ENCODE peak calls at places on chromosomes 4 and X, in four cellular contexts. One of them, this sample, is unnamed.

GRCh38 chr4:88341227-88342192 is 37.1 kb upstream of the HERC6 start:
- DNase-seq in breast epithelium: no peak
- DNase-seq in Karpas-422: no peak
- DNase-seq in pancreas: no peak
- DNase-seq in this sample: no peak

GRCh38 chrX:155441097-155441496 is 17.3 kb downstream of the F8A3 start:
- DNase-seq in breast epithelium: no peak
- DNase-seq in Karpas-422: no peak
- DNase-seq in pancreas: no peak
- DNase-seq in this sample: no peak

GRCh38 chrX:108590496-108590895 is 145.9 kb downstream of the IRS4 start:
- DNase-seq in breast epithelium: no peak
- DNase-seq in Karpas-422: no peak
- DNase-seq in pancreas: no peak
- DNase-seq in this sample: no peak

GRCh38 chr4:125849869-125850268 is 535.1 kb downstream of the FAT4 start:
- DNase-seq in breast epithelium: no peak
- DNase-seq in Karpas-422: no peak
- DNase-seq in pancreas: no peak
- DNase-seq in this sample: no peak

GRCh38 chr4:113368056-113368455 is 318.6 kb downstream of the ANK2 start:
- DNase-seq in breast epithelium: no peak
- DNase-seq in Karpas-422: no peak
- DNase-seq in pancreas: no peak
- DNase-seq in this sample: no peak

GRCh38 chr4:8344387-8344786 is 74.8 kb downstream of the HTRA3 start:
- DNase-seq in breast epithelium: no peak
- DNase-seq in Karpas-422: no peak
- DNase-seq in pancreas: no peak
- DNase-seq in this sample: no peak

GRCh38 chr4:163137581-163137980 is 29.1 kb downstream of the NAF1 start:
- DNase-seq in breast epithelium: no peak
- DNase-seq in Karpas-422: no peak
- DNase-seq in pancreas: no peak
- DNase-seq in this sample: no peak

GRCh38 chr4:13933163-13933562 is 305.6 kb upstream of the BOD1L1 start:
- DNase-seq in breast epithelium: no peak
- DNase-seq in Karpas-422: no peak
- DNase-seq in pancreas: no peak
- DNase-seq in this sample: no peak

GRCh38 chr4:81648576-81649272 is 177.0 kb upstream of the RASGEF1B start:
- DNase-seq in breast epithelium: no peak
- DNase-seq in Karpas-422: no peak
- DNase-seq in pancreas: no peak
- DNase-seq in this sample: no peak

GRCh38 chr4:173025131-173025530 is 143.5 kb upstream of the GALNT7 start:
- DNase-seq in breast epithelium: peak; percentile 20
- DNase-seq in Karpas-422: peak; percentile 74
- DNase-seq in pancreas: peak; percentile 69
- DNase-seq in this sample: peak; percentile 43

GRCh38 chr4:104022871-104023270 is 303.1 kb upstream of the TACR3 start:
- DNase-seq in breast epithelium: no peak
- DNase-seq in Karpas-422: no peak
- DNase-seq in pancreas: no peak
- DNase-seq in this sample: no peak

GRCh38 chr4:73828945-73829344 is 7.5 kb upstream of the CXCL6 start:
- DNase-seq in breast epithelium: no peak
- DNase-seq in Karpas-422: no peak
- DNase-seq in pancreas: no peak
- DNase-seq in this sample: no peak

GRCh38 chr4:39713691-39714090 is 15.8 kb downstream of the UBE2K start:
- DNase-seq in breast epithelium: no peak
- DNase-seq in Karpas-422: no peak
- DNase-seq in pancreas: no peak
- DNase-seq in this sample: no peak

GRCh38 chr4:182023469-182023868 is 219.7 kb upstream of the TENM3 start:
- DNase-seq in breast epithelium: no peak
- DNase-seq in Karpas-422: no peak
- DNase-seq in pancreas: no peak
- DNase-seq in this sample: no peak

GRCh38 chr4:155582971-155583437 is 83.6 kb upstream of the GUCY1A1 start:
- DNase-seq in breast epithelium: no peak
- DNase-seq in Karpas-422: peak; percentile 68
- DNase-seq in pancreas: no peak
- DNase-seq in this sample: no peak

GRCh38 chr4:24917076-24917856 is 4.4 kb upstream of the CCDC149 start:
- DNase-seq in breast epithelium: no peak
- DNase-seq in Karpas-422: no peak
- DNase-seq in pancreas: no peak
- DNase-seq in this sample: no peak

GRCh38 chrX:103847174-103847870 is 15.3 kb upstream of the RAB9B start:
- DNase-seq in breast epithelium: no peak
- DNase-seq in Karpas-422: no peak
- DNase-seq in pancreas: no peak
- DNase-seq in this sample: no peak

GRCh38 chrX:77422886-77423648 is 24.1 kb upstream of the FGF16 start:
- DNase-seq in breast epithelium: no peak
- DNase-seq in Karpas-422: no peak
- DNase-seq in pancreas: no peak
- DNase-seq in this sample: no peak

GRCh38 chr4:128155231-128155855 is 94.2 kb downstream of the LARP1B start:
- DNase-seq in breast epithelium: no peak
- DNase-seq in Karpas-422: no peak
- DNase-seq in pancreas: no peak
- DNase-seq in this sample: no peak

GRCh38 chr4:20101831-20102230 is 149.9 kb upstream of the SLIT2 start:
- DNase-seq in breast epithelium: no peak
- DNase-seq in Karpas-422: no peak
- DNase-seq in pancreas: no peak
- DNase-seq in this sample: no peak

GRCh38 chr4:129344058-129344457 is 248.1 kb downstream of the C4orf33 start:
- DNase-seq in breast epithelium: no peak
- DNase-seq in Karpas-422: peak; percentile 90
- DNase-seq in pancreas: peak; percentile 35
- DNase-seq in this sample: no peak

GRCh38 chrX:134933248-134933647 is 57.5 kb upstream of the SMIM10 start:
- DNase-seq in breast epithelium: no peak
- DNase-seq in Karpas-422: no peak
- DNase-seq in pancreas: no peak
- DNase-seq in this sample: no peak

GRCh38 chr4:1463088-1463926 is 57.1 kb upstream of the NKX1-1 start:
- DNase-seq in breast epithelium: no peak
- DNase-seq in Karpas-422: no peak
- DNase-seq in pancreas: no peak
- DNase-seq in this sample: no peak

GRCh38 chr4:1462768-1463075 is 56.5 kb upstream of the NKX1-1 start:
- DNase-seq in breast epithelium: no peak
- DNase-seq in Karpas-422: no peak
- DNase-seq in pancreas: no peak
- DNase-seq in this sample: no peak

GRCh38 chr4:1463927-1464540 is 57.8 kb upstream of the NKX1-1 start:
- DNase-seq in breast epithelium: no peak
- DNase-seq in Karpas-422: no peak
- DNase-seq in pancreas: no peak
- DNase-seq in this sample: no peak

GRCh38 chr4:1460967-1461868 is 55.0 kb upstream of the NKX1-1 start:
- DNase-seq in breast epithelium: no peak
- DNase-seq in Karpas-422: no peak
- DNase-seq in pancreas: no peak
- DNase-seq in this sample: no peak

DNA sequence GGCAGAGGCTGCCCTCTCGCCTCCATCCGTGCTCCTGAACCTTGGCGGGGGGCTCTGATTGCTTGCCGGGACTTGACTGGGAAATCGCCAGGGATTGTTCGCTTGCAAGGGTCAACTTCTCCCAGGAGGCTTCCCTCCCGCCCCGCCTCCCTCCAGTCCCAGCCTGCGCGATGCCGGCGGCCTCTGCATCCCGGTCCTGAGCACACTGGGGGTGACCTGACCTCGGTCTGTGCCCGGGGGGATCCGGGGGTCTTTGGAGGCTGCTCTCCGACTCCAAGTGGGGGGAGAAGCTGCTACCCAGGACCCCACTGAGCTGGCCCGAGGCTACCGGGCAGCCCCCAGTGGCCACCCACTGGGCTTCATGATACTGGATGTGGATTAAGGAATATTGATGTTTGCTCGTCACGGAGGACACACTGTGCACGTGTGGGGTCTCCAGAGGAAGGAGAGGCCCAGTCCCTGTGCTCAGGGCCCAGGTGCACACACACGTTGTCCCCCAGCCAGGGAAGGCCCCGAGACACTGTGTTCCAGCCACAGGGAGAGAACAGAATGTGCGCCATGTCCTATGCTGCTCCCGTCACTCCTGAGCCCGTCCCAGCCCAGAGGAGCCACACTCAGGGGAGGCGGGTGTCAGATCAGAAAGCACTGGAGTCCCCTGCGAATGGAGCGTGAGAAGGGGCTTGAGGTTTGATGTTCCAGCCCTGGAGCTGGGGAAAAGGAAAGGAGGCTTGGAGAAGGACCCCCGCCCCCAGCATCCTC is 55.9 kb upstream of the NKX1-1 start:
- DNase-seq in breast epithelium: no peak
- DNase-seq in Karpas-422: no peak
- DNase-seq in pancreas: no peak
- DNase-seq in this sample: no peak
- H3K27me3 ChIP-seq in breast epithelium: no peaks in the 10 kb centered on the region
- H3K27me3 ChIP-seq in Karpas-422: no peaks in the 10 kb centered on the region
- H3K27me3 ChIP-seq in pancreas: peaks cover 7% of the 10 kb centered on the region
- H3K27me3 ChIP-seq in this sample: peaks cover 12% of the 10 kb centered on the region

GRCh38 chrX:10111364-10112148 is 45.2 kb upstream of the CLCN4 start:
- DNase-seq in breast epithelium: no peak
- DNase-seq in Karpas-422: no peak
- DNase-seq in pancreas: no peak
- DNase-seq in this sample: no peak
- H3K4me3 ChIP-seq in breast epithelium: no peak overlapping the region
- H3K4me3 ChIP-seq in Karpas-422: no peak overlapping the region
- H3K4me3 ChIP-seq in pancreas: no peak overlapping the region
- H3K4me3 ChIP-seq in this sample: no peak overlapping the region

GRCh38 chr4:6605605-6606004 is 30.6 kb downstream of the MAN2B2 start:
- DNase-seq in breast epithelium: no peak
- DNase-seq in Karpas-422: no peak
- DNase-seq in pancreas: no peak
- DNase-seq in this sample: no peak
- H3K4me1 ChIP-seq in breast epithelium: no peaks in the 10 kb centered on the region
- H3K4me1 ChIP-seq in Karpas-422: no peaks in the 10 kb centered on the region
- H3K4me1 ChIP-seq in pancreas: no peaks in the 10 kb centered on the region
- H3K4me1 ChIP-seq in this sample: no peaks in the 10 kb centered on the region

GRCh38 chr4:94765174-94765573 is 7.4 kb downstream of the BMPR1B start:
- DNase-seq in breast epithelium: no peak
- DNase-seq in Karpas-422: no peak
- DNase-seq in pancreas: no peak
- DNase-seq in this sample: no peak
- H3K27me3 ChIP-seq in breast epithelium: no peaks in the 10 kb centered on the region
- H3K27me3 ChIP-seq in Karpas-422: peaks cover 2% of the 10 kb centered on the region
- H3K27me3 ChIP-seq in pancreas: no peaks in the 10 kb centered on the region
- H3K27me3 ChIP-seq in this sample: peaks cover 3% of the 10 kb centered on the region

GRCh38 chrX:65702956-65703355 is 35.5 kb downstream of the MSN start:
- DNase-seq in breast epithelium: no peak
- DNase-seq in Karpas-422: no peak
- DNase-seq in pancreas: no peak
- DNase-seq in this sample: no peak

GRCh38 chrX:65696613-65697012 is 29.2 kb downstream of the MSN start:
- DNase-seq in breast epithelium: no peak
- DNase-seq in Karpas-422: no peak
- DNase-seq in pancreas: no peak
- DNase-seq in this sample: no peak

GRCh38 chrX:65697915-65698796 is 30.7 kb downstream of the MSN start:
- DNase-seq in breast epithelium: no peak
- DNase-seq in Karpas-422: peak; percentile 91
- DNase-seq in pancreas: no peak
- DNase-seq in this sample: peak; percentile 58

GRCh38 chrX:65695849-65696248 is 28.4 kb downstream of the MSN start:
- DNase-seq in breast epithelium: no peak
- DNase-seq in Karpas-422: no peak
- DNase-seq in pancreas: no peak
- DNase-seq in this sample: no peak

GRCh38 chrX:65697173-65697572 is 29.7 kb downstream of the MSN start:
- DNase-seq in breast epithelium: no peak
- DNase-seq in Karpas-422: peak; percentile 49
- DNase-seq in pancreas: no peak
- DNase-seq in this sample: no peak
- H3K4me3 ChIP-seq in breast epithelium: no peak overlapping the region
- H3K4me3 ChIP-seq in Karpas-422: peak overlapping the region; percentile 38
- H3K4me3 ChIP-seq in pancreas: no peak overlapping the region
- H3K4me3 ChIP-seq in this sample: no peak overlapping the region

GRCh38 chr4:68349361-68350360 is at the start of gene YTHDC1:
- DNase-seq in breast epithelium: peak; percentile 96
- DNase-seq in Karpas-422: peak; percentile 98
- DNase-seq in pancreas: peak; percentile 96
- DNase-seq in this sample: peak; percentile 96

GRCh38 chr4:68346461-68346860 is 3.4 kb downstream of the YTHDC1 start:
- DNase-seq in breast epithelium: no peak
- DNase-seq in Karpas-422: no peak
- DNase-seq in pancreas: no peak
- DNase-seq in this sample: no peak

GRCh38 chr4:68344785-68345184 is 5.1 kb downstream of the YTHDC1 start:
- DNase-seq in breast epithelium: no peak
- DNase-seq in Karpas-422: no peak
- DNase-seq in pancreas: no peak
- DNase-seq in this sample: no peak

GRCh38 chr4:68348577-68348976 is 1.3 kb downstream of the YTHDC1 start:
- DNase-seq in breast epithelium: no peak
- DNase-seq in Karpas-422: peak; percentile 60
- DNase-seq in pancreas: no peak
- DNase-seq in this sample: no peak

GRCh38 chr4:68347845-68348244 is 2.0 kb downstream of the YTHDC1 start:
- DNase-seq in breast epithelium: no peak
- DNase-seq in Karpas-422: no peak
- DNase-seq in pancreas: no peak
- DNase-seq in this sample: no peak
- H3K4me1 ChIP-seq in breast epithelium: peaks cover 13% of the 10 kb centered on the region
- H3K4me1 ChIP-seq in Karpas-422: peaks cover 50% of the 10 kb centered on the region
- H3K4me1 ChIP-seq in pancreas: peaks cover 25% of the 10 kb centered on the region
- H3K4me1 ChIP-seq in this sample: peaks cover 24% of the 10 kb centered on the region

GRCh38 chr4:54092800-54093608 is 7.0 kb upstream of the GSX2 start:
- DNase-seq in breast epithelium: no peak
- DNase-seq in Karpas-422: no peak
- DNase-seq in pancreas: no peak
- DNase-seq in this sample: no peak
- H3K27me3 ChIP-seq in breast epithelium: peaks cover 2% of the 10 kb centered on the region
- H3K27me3 ChIP-seq in Karpas-422: no peaks in the 10 kb centered on the region
- H3K27me3 ChIP-seq in pancreas: peaks cover 49% of the 10 kb centered on the region
- H3K27me3 ChIP-seq in this sample: peaks cover 10% of the 10 kb centered on the region